ENCODE peak calls at places on chromosomes 5 and 9, in ten cellular contexts. One of them, this sample, is unnamed.

GRCh38 chr5:96855041-96855872 is 21.0 kb upstream of the ERAP2 start:
- DNase-seq in upper lobe of right lung: no peak
- DNase-seq in cardiac fibroblast: peak
- DNase-seq in neural crest cell: no peak
- DNase-seq in HEK293T: no peak
- DNase-seq in Calu3: no peak
- DNase-seq in NCI-H524 treated with DMSO at 0.1 percent for 48 hours: no peak
- DNase-seq in neural progenitor cell: no peak
- DNase-seq in HFFc6: no peak
- DNase-seq in T-helper 1 cell: no peak
- DNase-seq in this sample: peak

GRCh38 chr5:61301820-61302563 is 30.1 kb upstream of the ZSWIM6 start:
- DNase-seq in upper lobe of right lung: peak
- DNase-seq in cardiac fibroblast: peak
- DNase-seq in neural crest cell: no peak
- DNase-seq in HEK293T: no peak
- DNase-seq in Calu3: peak
- DNase-seq in NCI-H524 treated with DMSO at 0.1 percent for 48 hours: no peak
- DNase-seq in neural progenitor cell: peak
- DNase-seq in HFFc6: peak
- DNase-seq in T-helper 1 cell: no peak
- DNase-seq in this sample: peak

GRCh38 chr9:137339606-137340462 is 37.8 kb upstream of the NRARP start:
- DNase-seq in upper lobe of right lung: no peak
- DNase-seq in cardiac fibroblast: peak
- DNase-seq in neural crest cell: no peak
- DNase-seq in HEK293T: no peak
- DNase-seq in Calu3: no peak
- DNase-seq in NCI-H524 treated with DMSO at 0.1 percent for 48 hours: no peak
- DNase-seq in neural progenitor cell: no peak
- DNase-seq in HFFc6: no peak
- DNase-seq in T-helper 1 cell: no peak
- DNase-seq in this sample: no peak

GRCh38 chr5:136249678-136250266 is 56.8 kb upstream of the SMIM32 start:
- DNase-seq in upper lobe of right lung: peak
- DNase-seq in cardiac fibroblast: peak
- DNase-seq in neural crest cell: peak
- DNase-seq in HEK293T: peak
- DNase-seq in Calu3: peak
- DNase-seq in NCI-H524 treated with DMSO at 0.1 percent for 48 hours: peak
- DNase-seq in neural progenitor cell: peak
- DNase-seq in HFFc6: peak
- DNase-seq in T-helper 1 cell: no peak
- DNase-seq in this sample: peak

GRCh38 chr9:126860757-126861466 is 473 bp downstream of the ZBTB34 start:
- DNase-seq in upper lobe of right lung: peak
- DNase-seq in cardiac fibroblast: peak
- DNase-seq in neural crest cell: peak
- DNase-seq in HEK293T: peak
- DNase-seq in Calu3: peak
- DNase-seq in NCI-H524 treated with DMSO at 0.1 percent for 48 hours: no peak
- DNase-seq in neural progenitor cell: no peak
- DNase-seq in HFFc6: no peak
- DNase-seq in T-helper 1 cell: no peak
- DNase-seq in this sample: peak

GRCh38 chr9:71703172-71703872 is 65.0 kb downstream of the CEMIP2 start:
- DNase-seq in upper lobe of right lung: no peak
- DNase-seq in cardiac fibroblast: peak
- DNase-seq in neural crest cell: no peak
- DNase-seq in HEK293T: no peak
- DNase-seq in Calu3: no peak
- DNase-seq in NCI-H524 treated with DMSO at 0.1 percent for 48 hours: no peak
- DNase-seq in neural progenitor cell: no peak
- DNase-seq in HFFc6: no peak
- DNase-seq in T-helper 1 cell: no peak
- DNase-seq in this sample: no peak

GRCh38 chr9:98523231-98523901 is 185.4 kb downstream of the GABBR2 start:
- DNase-seq in upper lobe of right lung: no peak
- DNase-seq in cardiac fibroblast: peak
- DNase-seq in neural crest cell: no peak
- DNase-seq in HEK293T: peak
- DNase-seq in Calu3: peak
- DNase-seq in NCI-H524 treated with DMSO at 0.1 percent for 48 hours: no peak
- DNase-seq in neural progenitor cell: peak
- DNase-seq in HFFc6: peak
- DNase-seq in T-helper 1 cell: no peak
- DNase-seq in this sample: no peak

GRCh38 chr5:96220610-96221390 is 212.2 kb downstream of the PCSK1 start:
- DNase-seq in upper lobe of right lung: no peak
- DNase-seq in cardiac fibroblast: peak
- DNase-seq in neural crest cell: no peak
- DNase-seq in HEK293T: no peak
- DNase-seq in Calu3: no peak
- DNase-seq in NCI-H524 treated with DMSO at 0.1 percent for 48 hours: no peak
- DNase-seq in neural progenitor cell: no peak
- DNase-seq in HFFc6: peak
- DNase-seq in T-helper 1 cell: no peak
- DNase-seq in this sample: no peak

GRCh38 chr5:87277279-87277835 is 9.7 kb downstream of the RASA1 start:
- DNase-seq in upper lobe of right lung: no peak
- DNase-seq in cardiac fibroblast: peak
- DNase-seq in neural crest cell: no peak
- DNase-seq in HEK293T: no peak
- DNase-seq in Calu3: no peak
- DNase-seq in NCI-H524 treated with DMSO at 0.1 percent for 48 hours: no peak
- DNase-seq in neural progenitor cell: no peak
- DNase-seq in HFFc6: no peak
- DNase-seq in T-helper 1 cell: no peak
- DNase-seq in this sample: no peak

GRCh38 chr9:92276223-92277007 is 17.1 kb downstream of the IARS1 start:
- DNase-seq in upper lobe of right lung: no peak
- DNase-seq in cardiac fibroblast: no peak
- DNase-seq in neural crest cell: no peak
- DNase-seq in HEK293T: no peak
- DNase-seq in Calu3: no peak
- DNase-seq in NCI-H524 treated with DMSO at 0.1 percent for 48 hours: no peak
- DNase-seq in neural progenitor cell: no peak
- DNase-seq in HFFc6: no peak
- DNase-seq in T-helper 1 cell: no peak
- DNase-seq in this sample: no peak

GRCh38 chr5:157167219-157167621 is 1.2 kb upstream of the GARIN3 start:
- DNase-seq in upper lobe of right lung: no peak
- DNase-seq in cardiac fibroblast: no peak
- DNase-seq in neural crest cell: no peak
- DNase-seq in HEK293T: no peak
- DNase-seq in Calu3: no peak
- DNase-seq in NCI-H524 treated with DMSO at 0.1 percent for 48 hours: no peak
- DNase-seq in neural progenitor cell: peak
- DNase-seq in HFFc6: peak
- DNase-seq in T-helper 1 cell: no peak
- DNase-seq in this sample: no peak

GRCh38 chr9:104915739-104916138 is 12.2 kb downstream of the ABCA1 start:
- DNase-seq in upper lobe of right lung: no peak
- DNase-seq in cardiac fibroblast: no peak
- DNase-seq in neural crest cell: no peak
- DNase-seq in HEK293T: no peak
- DNase-seq in Calu3: no peak
- DNase-seq in NCI-H524 treated with DMSO at 0.1 percent for 48 hours: no peak
- DNase-seq in neural progenitor cell: no peak
- DNase-seq in HFFc6: no peak
- DNase-seq in T-helper 1 cell: no peak
- DNase-seq in this sample: no peak

GRCh38 chr9:83596899-83597504 is 25.9 kb upstream of the IDNK start:
- DNase-seq in upper lobe of right lung: no peak
- DNase-seq in cardiac fibroblast: peak
- DNase-seq in neural crest cell: peak
- DNase-seq in HEK293T: peak
- DNase-seq in Calu3: peak
- DNase-seq in NCI-H524 treated with DMSO at 0.1 percent for 48 hours: no peak
- DNase-seq in neural progenitor cell: peak
- DNase-seq in HFFc6: peak
- DNase-seq in T-helper 1 cell: no peak
- DNase-seq in this sample: no peak

GRCh38 chr9:113636165-113636564 is 172.6 kb downstream of the RGS3 start:
- DNase-seq in upper lobe of right lung: peak
- DNase-seq in cardiac fibroblast: no peak
- DNase-seq in neural crest cell: no peak
- DNase-seq in HEK293T: no peak
- DNase-seq in Calu3: no peak
- DNase-seq in NCI-H524 treated with DMSO at 0.1 percent for 48 hours: no peak
- DNase-seq in neural progenitor cell: no peak
- DNase-seq in HFFc6: no peak
- DNase-seq in T-helper 1 cell: no peak
- DNase-seq in this sample: no peak

GRCh38 chr5:96562614-96563013 is 99.6 kb upstream of the CAST start:
- DNase-seq in upper lobe of right lung: no peak
- DNase-seq in cardiac fibroblast: peak
- DNase-seq in neural crest cell: no peak
- DNase-seq in HEK293T: no peak
- DNase-seq in Calu3: no peak
- DNase-seq in NCI-H524 treated with DMSO at 0.1 percent for 48 hours: no peak
- DNase-seq in neural progenitor cell: no peak
- DNase-seq in HFFc6: peak
- DNase-seq in T-helper 1 cell: no peak
- DNase-seq in this sample: no peak

GRCh38 chr9:82334286-82334685 is 345.7 kb downstream of the SPATA31D1 start:
- DNase-seq in upper lobe of right lung: no peak
- DNase-seq in cardiac fibroblast: peak
- DNase-seq in neural crest cell: no peak
- DNase-seq in HEK293T: no peak
- DNase-seq in Calu3: no peak
- DNase-seq in NCI-H524 treated with DMSO at 0.1 percent for 48 hours: no peak
- DNase-seq in neural progenitor cell: no peak
- DNase-seq in HFFc6: peak
- DNase-seq in T-helper 1 cell: no peak
- DNase-seq in this sample: no peak

GRCh38 chr5:155147222-155147621 is 133.7 kb downstream of the KIF4B start:
- DNase-seq in upper lobe of right lung: no peak
- DNase-seq in cardiac fibroblast: peak
- DNase-seq in neural crest cell: no peak
- DNase-seq in HEK293T: no peak
- DNase-seq in Calu3: no peak
- DNase-seq in NCI-H524 treated with DMSO at 0.1 percent for 48 hours: no peak
- DNase-seq in neural progenitor cell: no peak
- DNase-seq in HFFc6: peak
- DNase-seq in T-helper 1 cell: no peak
- DNase-seq in this sample: no peak

GRCh38 chr5:141343242-141343952 is at the start of gene PCDHGA3:
- DNase-seq in upper lobe of right lung: no peak
- DNase-seq in cardiac fibroblast: peak
- DNase-seq in neural crest cell: no peak
- DNase-seq in HEK293T: no peak
- DNase-seq in Calu3: no peak
- DNase-seq in NCI-H524 treated with DMSO at 0.1 percent for 48 hours: no peak
- DNase-seq in neural progenitor cell: no peak
- DNase-seq in HFFc6: peak
- DNase-seq in T-helper 1 cell: no peak
- DNase-seq in this sample: no peak

GRCh38 chr9:22855956-22856355 is 409.3 kb downstream of the DMRTA1 start:
- DNase-seq in upper lobe of right lung: no peak
- DNase-seq in cardiac fibroblast: no peak
- DNase-seq in neural crest cell: no peak
- DNase-seq in HEK293T: no peak
- DNase-seq in Calu3: no peak
- DNase-seq in NCI-H524 treated with DMSO at 0.1 percent for 48 hours: no peak
- DNase-seq in neural progenitor cell: peak
- DNase-seq in HFFc6: no peak
- DNase-seq in T-helper 1 cell: no peak
- DNase-seq in this sample: no peak

GRCh38 chr5:109105631-109106267 is 304.0 kb downstream of the PJA2 start:
- DNase-seq in upper lobe of right lung: no peak
- DNase-seq in cardiac fibroblast: peak
- DNase-seq in neural crest cell: no peak
- DNase-seq in HEK293T: no peak
- DNase-seq in Calu3: no peak
- DNase-seq in NCI-H524 treated with DMSO at 0.1 percent for 48 hours: peak
- DNase-seq in neural progenitor cell: peak
- DNase-seq in HFFc6: peak
- DNase-seq in T-helper 1 cell: no peak
- DNase-seq in this sample: peak

GRCh38 chr5:172903790-172904189 is 55.4 kb upstream of the RPL26L1 start:
- DNase-seq in upper lobe of right lung: no peak
- DNase-seq in cardiac fibroblast: peak
- DNase-seq in neural crest cell: no peak
- DNase-seq in HEK293T: no peak
- DNase-seq in Calu3: peak
- DNase-seq in NCI-H524 treated with DMSO at 0.1 percent for 48 hours: no peak
- DNase-seq in neural progenitor cell: no peak
- DNase-seq in HFFc6: peak
- DNase-seq in T-helper 1 cell: no peak
- DNase-seq in this sample: peak

GRCh38 chr5:138177936-138178515 is 404 bp downstream of the BRD8 start:
- DNase-seq in upper lobe of right lung: no peak
- DNase-seq in cardiac fibroblast: peak
- DNase-seq in neural crest cell: peak
- DNase-seq in HEK293T: peak
- DNase-seq in Calu3: peak
- DNase-seq in NCI-H524 treated with DMSO at 0.1 percent for 48 hours: no peak
- DNase-seq in neural progenitor cell: peak
- DNase-seq in HFFc6: peak
- DNase-seq in T-helper 1 cell: no peak
- DNase-seq in this sample: peak

GRCh38 chr9:114108016-114108833 is 9.1 kb upstream of the KIF12 start:
- DNase-seq in upper lobe of right lung: peak
- DNase-seq in cardiac fibroblast: peak
- DNase-seq in neural crest cell: peak
- DNase-seq in HEK293T: peak
- DNase-seq in Calu3: peak
- DNase-seq in NCI-H524 treated with DMSO at 0.1 percent for 48 hours: peak
- DNase-seq in neural progenitor cell: peak
- DNase-seq in HFFc6: peak
- DNase-seq in T-helper 1 cell: no peak
- DNase-seq in this sample: peak

GRCh38 chr5:159182691-159183090 is 26.7 kb downstream of the RNF145 start:
- DNase-seq in upper lobe of right lung: no peak
- DNase-seq in cardiac fibroblast: peak
- DNase-seq in neural crest cell: no peak
- DNase-seq in HEK293T: no peak
- DNase-seq in Calu3: no peak
- DNase-seq in NCI-H524 treated with DMSO at 0.1 percent for 48 hours: no peak
- DNase-seq in neural progenitor cell: no peak
- DNase-seq in HFFc6: no peak
- DNase-seq in T-helper 1 cell: no peak
- DNase-seq in this sample: no peak

GRCh38 chr5:34811691-34812090 is 27.3 kb upstream of the TTC23L start:
- DNase-seq in upper lobe of right lung: no peak
- DNase-seq in cardiac fibroblast: no peak
- DNase-seq in neural crest cell: no peak
- DNase-seq in HEK293T: no peak
- DNase-seq in Calu3: no peak
- DNase-seq in NCI-H524 treated with DMSO at 0.1 percent for 48 hours: no peak
- DNase-seq in neural progenitor cell: peak
- DNase-seq in HFFc6: no peak
- DNase-seq in T-helper 1 cell: no peak
- DNase-seq in this sample: no peak

GRCh38 chr9:75891277-75892167 is 1.0 kb downstream of the PCSK5 start:
- DNase-seq in upper lobe of right lung: peak
- DNase-seq in cardiac fibroblast: peak
- DNase-seq in neural crest cell: peak
- DNase-seq in HEK293T: peak
- DNase-seq in Calu3: no peak
- DNase-seq in NCI-H524 treated with DMSO at 0.1 percent for 48 hours: no peak
- DNase-seq in neural progenitor cell: peak
- DNase-seq in HFFc6: no peak
- DNase-seq in T-helper 1 cell: peak
- DNase-seq in this sample: no peak

GRCh38 chr9:116337015-116337414 is 183.4 kb downstream of the PAPPA start:
- DNase-seq in upper lobe of right lung: no peak
- DNase-seq in cardiac fibroblast: peak
- DNase-seq in neural crest cell: no peak
- DNase-seq in HEK293T: no peak
- DNase-seq in Calu3: no peak
- DNase-seq in NCI-H524 treated with DMSO at 0.1 percent for 48 hours: no peak
- DNase-seq in neural progenitor cell: no peak
- DNase-seq in HFFc6: peak
- DNase-seq in T-helper 1 cell: no peak
- DNase-seq in this sample: peak

GRCh38 chr9:93896496-93897033 is 58.6 kb downstream of the BARX1 start:
- DNase-seq in upper lobe of right lung: peak
- DNase-seq in cardiac fibroblast: no peak
- DNase-seq in neural crest cell: no peak
- DNase-seq in HEK293T: no peak
- DNase-seq in Calu3: no peak
- DNase-seq in NCI-H524 treated with DMSO at 0.1 percent for 48 hours: no peak
- DNase-seq in neural progenitor cell: no peak
- DNase-seq in HFFc6: no peak
- DNase-seq in T-helper 1 cell: no peak
- DNase-seq in this sample: no peak

This sample was measured in MG63.